ENCODE peak calls at places on chromosomes 11 and 22, in four cellular contexts. O is HepG2, R is H1, Z is GM12878. T is an unnamed sample.

GRCh38 chr11:66857234-66857926 is 516 bp downstream of the LRFN4 start:
- DNase-seq in O (peak), Z (no peak), R (no peak), T (no peak)

GRCh38 chr11:77879218-77879617 is 58.3 kb downstream of the AAMDC start:
- DNase-seq in Z (peak), O (no peak), R (no peak), T (no peak)

GRCh38 chr22:21642584-21643448 is 714 bp downstream of the SDF2L1 start:
- DNase-seq in O (peak), Z (no peak), R (no peak), T (no peak)

GRCh38 chr11:65879622-65880021 is at the start of gene CTSW:
- DNase-seq in Z (no peak), O (no peak), R (no peak), T (no peak)

GRCh38 chr11:127345819-127346459 is 345.4 kb upstream of the KIRREL3 start:
- DNase-seq in R (no peak), Z (no peak), O (peak), T (peak)

GRCh38 chr22:32050678-32051515 is 7.8 kb downstream of the SLC5A1 start:
- DNase-seq in Z (peak), O (peak), R (no peak), T (no peak)

GRCh38 chr11:25211635-25212251 is 714.9 kb downstream of the LUZP2 start:
- DNase-seq in Z (no peak), O (no peak), R (no peak), T (no peak)

GRCh38 chr11:63903884-63904283 is 13.1 kb downstream of the RCOR2 start:
- DNase-seq in Z (no peak), R (no peak), O (no peak), T (no peak)

GRCh38 chr11:64759131-64759721 is 548 bp downstream of the PYGM start:
- DNase-seq in O (peak), Z (no peak), R (no peak), T (no peak)

GRCh38 chr22:30947821-30948454 is 20.6 kb downstream of the MORC2 start:
- DNase-seq in O (peak), Z (no peak), R (no peak), T (no peak)

GRCh38 chr11:45926001-45926401 is 3.5 kb downstream of the LARGE2 start:
- DNase-seq in O (no peak), R (no peak), Z (no peak), T (no peak)

GRCh38 chr11:72244317-72245231 is 598 bp upstream of the PHOX2A start:
- DNase-seq in O (no peak), Z (no peak), R (no peak), T (no peak)

GRCh38 chr11:19817870-19818269 is 105.2 kb downstream of the NAV2 start:
- DNase-seq in Z (no peak), R (peak), O (no peak), T (peak)

GRCh38 chr11:19814421-19814820 is 101.8 kb downstream of the NAV2 start:
- DNase-seq in R (no peak), O (no peak), Z (no peak), T (no peak)

GRCh38 chr11:19817265-19817851 is 104.7 kb downstream of the NAV2 start:
- DNase-seq in O (no peak), R (peak), Z (no peak), T (peak)

GRCh38 chr11:19816817-19817216 is 104.2 kb downstream of the NAV2 start:
- DNase-seq in O (no peak), R (no peak), Z (no peak), T (peak)

DNA sequence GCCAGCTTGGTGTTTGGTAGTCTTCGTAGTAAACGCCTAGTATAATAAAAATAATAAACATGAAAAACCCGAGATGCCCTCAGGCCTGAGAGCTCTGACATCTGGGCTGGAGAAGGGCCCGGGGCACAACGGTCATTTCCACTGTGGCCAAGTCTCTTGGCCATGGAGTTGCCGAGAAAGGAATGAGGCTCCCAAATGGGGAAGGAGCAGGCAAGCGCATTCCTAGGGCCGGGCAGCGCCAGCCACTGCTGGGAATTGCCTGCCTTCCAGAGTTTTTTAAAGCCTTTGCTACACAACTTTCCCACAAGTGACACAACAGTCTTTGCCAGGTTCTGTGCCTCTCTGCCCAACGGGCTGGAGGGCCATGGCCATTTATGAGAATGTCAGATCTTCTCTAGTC is 103.4 kb downstream of the NAV2 start:
- DNase-seq in Z (no peak), O (no peak), R (no peak), T (no peak)
- TF ChIP-seq SUZ12 in Z (no peak), O (no peak), R (no peak), T (no peak)

GRCh38 chr22:46007003-46007847 is 30.3 kb upstream of the WNT7B start:
- DNase-seq in O (no peak), R (no peak), Z (no peak), T (no peak)
- H3K4me3 ChIP-seq in O (peak), R (no peak), Z (no peak), T (no peak)

GRCh38 chr11:85829172-85829571 is 18.2 kb upstream of the SYTL2 start:
- DNase-seq in Z (no peak), R (no peak), O (no peak), T (no peak)

GRCh38 chr11:85825590-85825989 is 14.6 kb upstream of the SYTL2 start:
- DNase-seq in Z (no peak), O (no peak), R (no peak), T (no peak)

GRCh38 chr11:85826096-85826855 is 15.3 kb upstream of the SYTL2 start:
- DNase-seq in O (no peak), Z (no peak), R (no peak), T (no peak)

GRCh38 chr11:85828640-85828978 is 17.7 kb upstream of the SYTL2 start:
- DNase-seq in O (no peak), R (no peak), Z (no peak), T (no peak)

GRCh38 chr11:85827768-85828639 is 17.1 kb upstream of the SYTL2 start:
- DNase-seq in Z (no peak), O (no peak), R (no peak), T (no peak)
- TF ChIP-seq SUZ12 in Z (no peak), O (no peak), R (no peak), T (no peak)

GRCh38 chr11:858053-858992 is 15.7 kb downstream of the TSPAN4 start:
- DNase-seq in R (no peak), Z (no peak), O (no peak), T (no peak)

GRCh38 chr11:859394-860131 is 16.9 kb downstream of the TSPAN4 start:
- DNase-seq in Z (no peak), O (no peak), R (no peak), T (no peak)

GRCh38 chr11:861105-861479 is 18.4 kb downstream of the TSPAN4 start:
- DNase-seq in R (no peak), O (no peak), Z (no peak), T (no peak)

GRCh38 chr11:860238-861104 is 17.8 kb downstream of the TSPAN4 start:
- DNase-seq in R (no peak), O (no peak), Z (no peak), T (no peak)

GRCh38 chr11:858993-859339 is 16.3 kb downstream of the TSPAN4 start:
- DNase-seq in O (no peak), Z (no peak), R (no peak), T (no peak)
- H3K4me3 ChIP-seq in O (no peak), Z (no peak), R (no peak), T (no peak)

GRCh38 chr11:118917488-118918127 is 8.1 kb downstream of the BCL9L start:
- DNase-seq in R (no peak), O (peak), Z (no peak), T (no peak)

GRCh38 chr11:118918686-118919280 is 6.9 kb downstream of the BCL9L start:
- DNase-seq in Z (no peak), O (no peak), R (no peak), T (no peak)

GRCh38 chr11:118916842-118917388 is 8.8 kb downstream of the BCL9L start:
- DNase-seq in Z (no peak), R (no peak), O (peak), T (no peak)

GRCh38 chr11:118915941-118916841 is 9.5 kb downstream of the BCL9L start:
- DNase-seq in Z (no peak), O (no peak), R (no peak), T (no peak)

DNA sequence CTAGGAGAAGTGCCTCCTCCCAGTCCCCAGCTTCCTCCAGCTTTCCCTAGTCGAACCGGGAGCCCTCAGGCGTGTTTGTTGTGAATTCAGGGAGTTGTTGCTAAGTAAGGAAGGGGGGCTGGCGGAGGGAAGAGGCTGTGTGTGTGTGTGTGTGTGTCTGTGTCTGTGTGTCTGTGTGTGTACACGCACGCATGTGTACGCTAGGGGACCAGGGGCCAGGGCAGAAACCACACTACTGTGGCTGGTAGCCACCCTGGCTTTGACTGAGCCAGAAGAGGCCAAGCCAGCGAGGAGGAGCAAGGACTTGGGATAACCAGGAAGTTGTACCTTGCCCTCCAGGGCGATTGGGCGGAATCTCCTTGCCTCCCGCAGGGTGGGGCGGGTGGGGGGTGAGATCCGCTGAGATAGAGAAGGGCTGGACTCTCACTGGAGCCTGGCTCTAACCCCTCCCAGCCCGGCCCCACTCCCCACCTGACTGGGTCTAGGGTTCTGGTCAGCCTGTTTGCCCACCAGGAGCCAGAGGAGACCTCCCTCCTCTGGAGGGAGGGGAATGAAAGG is 7.5 kb downstream of the BCL9L start:
- DNase-seq in R (no peak), Z (no peak), O (peak), T (no peak)
- TF ChIP-seq SUZ12 in R (no peak), Z (no peak), O (no peak), T (no peak)

GRCh38 chr11:62705880-62706831 is 1.1 kb downstream of the BSCL2 start:
- DNase-seq in R (peak), O (peak), Z (peak), T (peak)

GRCh38 chr11:62707277-62707771 is at the start of the genes BSCL2 and GNG3:
- DNase-seq in R (peak), Z (no peak), O (no peak), T (peak)

GRCh38 chr11:62705401-62705800 is 1.8 kb downstream of the BSCL2 start:
- DNase-seq in R (no peak), O (no peak), Z (no peak), T (no peak)

GRCh38 chr11:62708423-62709261 is 1.2 kb downstream of the GNG3 start:
- DNase-seq in Z (no peak), O (no peak), R (no peak), T (no peak)

GRCh38 chr11:62706841-62707240 is 383 bp downstream of the BSCL2 start:
- DNase-seq in O (no peak), R (no peak), Z (no peak), T (no peak)
- H3K4me3 ChIP-seq in O (no peak), R (peak), Z (no peak), T (peak)

GRCh38 chr22:43840851-43841250 is 21.5 kb downstream of the SULT4A1 start:
- DNase-seq in Z (no peak), O (no peak), R (no peak), T (no peak)
- TF ChIP-seq SUZ12 in Z (no peak), O (no peak), R (no peak), T (no peak)

GRCh38 chr11:75720639-75721038 is 3.0 kb downstream of the MOGAT2 start:
- DNase-seq in O (no peak), R (no peak), Z (no peak), T (no peak)
- H3K4me3 ChIP-seq in O (peak), R (no peak), Z (no peak), T (no peak)

DNA sequence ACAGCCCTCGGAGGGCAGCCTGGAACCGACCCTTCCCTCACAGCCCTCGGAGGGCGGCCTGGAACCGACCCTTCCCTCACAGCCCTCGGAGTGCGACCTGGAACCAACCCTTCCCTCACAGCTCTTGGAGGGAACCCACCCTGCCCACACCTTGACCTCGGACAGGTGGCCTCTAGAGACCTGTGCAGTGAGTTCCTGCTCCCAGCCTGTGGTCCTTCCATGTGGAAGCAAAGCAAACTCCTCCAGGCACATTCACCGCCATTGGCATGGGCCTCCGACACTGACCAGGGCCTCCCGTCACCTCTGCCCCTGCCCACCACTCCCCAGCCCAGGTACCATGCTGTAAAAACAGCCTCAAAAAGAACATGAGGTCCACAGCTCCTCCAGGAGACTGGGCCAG is 272.1 kb downstream of the BRD1 start:
- DNase-seq in O (no peak), Z (no peak), R (no peak), T (no peak)
- TF ChIP-seq SUZ12 in O (no peak), Z (no peak), R (no peak), T (no peak)